ENCODE peak calls at places on chromosomes 12 and 14, in seven cellular contexts. M is mesothelial cell of epicardium; J is uterus; Q is MM.1S; S is CD8-positive, alpha-beta T cell; D is activated gamma-delta T cell treated with Interleukin-2 at 50 U/mL for 16 hours; K is foreskin fibroblast. F is an unnamed sample.

GRCh38 chr12:127562781-127563180 is 704.2 kb upstream of the TMEM132C start:
- DNase-seq in S (no peak), M (no peak), J (no peak), Q (peak), K (no peak), D (no peak), F (no peak)

GRCh38 chr12:32435921-32436710 is 36.8 kb downstream of the FGD4 start:
- DNase-seq in M (no peak), K (no peak), Q (no peak), J (no peak), S (no peak), D (no peak), F (no peak)

GRCh38 chr12:125276567-125276966 is 211.3 kb downstream of the AACS start:
- DNase-seq in J (no peak), D (no peak), M (no peak), S (no peak), Q (no peak), K (no peak), F (no peak)

GRCh38 chr14:101202627-101203404 is 299.3 kb upstream of the RTL1 start:
- DNase-seq in S (no peak), M (no peak), Q (no peak), D (no peak), K (no peak), J (peak), F (no peak)

GRCh38 chr14:68341765-68342212 is 451.1 kb downstream of the ZFP36L1 start:
- DNase-seq in S (no peak), Q (peak), D (no peak), K (no peak), J (no peak), M (no peak), F (no peak)

GRCh38 chr12:124713436-124714082 is 146.1 kb upstream of the NCOR2 start:
- DNase-seq in M (no peak), D (peak), Q (peak), S (peak), J (no peak), K (peak), F (no peak)

GRCh38 chr14:96192975-96193805 is 11.4 kb upstream of the BDKRB2 start:
- DNase-seq in S (no peak), K (no peak), D (no peak), Q (no peak), J (no peak), M (no peak), F (no peak)

GRCh38 chr14:104245075-104245474 is 106.7 kb downstream of the KIF26A start:
- DNase-seq in D (no peak), Q (no peak), K (no peak), J (peak), S (no peak), M (no peak), F (no peak)

GRCh38 chr12:105212431-105212830 is 23.5 kb downstream of the APPL2 start:
- DNase-seq in S (no peak), Q (no peak), J (no peak), M (no peak), K (peak), D (no peak), F (no peak)

GRCh38 chr12:130710733-130711080 is 5.4 kb downstream of the RIMBP2 start:
- DNase-seq in D (no peak), J (no peak), K (no peak), M (no peak), S (no peak), Q (no peak), F (no peak)

GRCh38 chr12:96354326-96354725 is 45.9 kb downstream of the CDK17 start:
- DNase-seq in J (no peak), Q (no peak), K (no peak), M (no peak), S (no peak), D (no peak), F (no peak)

GRCh38 chr12:53719649-53720048 is 7.6 kb downstream of the CALCOCO1 start:
- DNase-seq in S (no peak), K (no peak), M (no peak), D (no peak), J (no peak), Q (no peak), F (no peak)

GRCh38 chr12:118307069-118307954 is 65.4 kb downstream of the TAOK3 start:
- DNase-seq in K (peak), J (peak), M (no peak), D (no peak), S (no peak), Q (no peak), F (no peak)

GRCh38 chr14:89340200-89340667 is 76.8 kb downstream of the FOXN3 start:
- DNase-seq in S (no peak), D (no peak), M (no peak), K (no peak), Q (no peak), J (no peak), F (no peak)

GRCh38 chr12:75087656-75088055 is 122.0 kb downstream of the KCNC2 start:
- DNase-seq in S (no peak), Q (no peak), D (no peak), J (no peak), K (no peak), M (no peak), F (no peak)

GRCh38 chr12:29238822-29239291 is 89.8 kb downstream of the FAR2 start:
- DNase-seq in D (no peak), M (no peak), K (no peak), J (no peak), S (no peak), Q (no peak), F (no peak)

GRCh38 chr14:101506211-101506920 is 54.9 kb upstream of the DIO3 start:
- DNase-seq in D (no peak), Q (no peak), J (peak), K (no peak), M (no peak), S (no peak), F (no peak)

GRCh38 chr14:106879241-106879640 is 1352.9 kb downstream of the TMEM121 start:
- DNase-seq in M (no peak), S (no peak), Q (peak), K (no peak), D (peak), J (no peak), F (no peak)

GRCh38 chr14:75222208-75222701 is 45.8 kb upstream of the TMED10 start:
- DNase-seq in D (no peak), J (no peak), Q (no peak), K (peak), S (no peak), M (no peak), F (no peak)

GRCh38 chr12:93122569-93123091 is 193.5 kb upstream of the EEA1 start:
- DNase-seq in K (no peak), M (no peak), Q (no peak), D (no peak), S (no peak), J (no peak), F (no peak)

GRCh38 chr12:115096673-115097349 is 412.8 kb upstream of the TBX3 start:
- DNase-seq in K (peak), Q (no peak), D (no peak), J (peak), M (no peak), S (no peak), F (no peak)

GRCh38 chr12:69046372-69046771 is 113.4 kb upstream of the CPM start:
- DNase-seq in S (no peak), Q (no peak), K (no peak), M (no peak), D (no peak), J (no peak), F (no peak)

GRCh38 chr14:59739794-59740193 is 130.8 kb downstream of the RTN1 start:
- DNase-seq in K (no peak), D (no peak), M (no peak), Q (no peak), J (no peak), S (no peak), F (no peak)

GRCh38 chr12:131671276-131671675 is 39.6 kb upstream of the SFSWAP start:
- DNase-seq in M (no peak), S (no peak), K (no peak), D (no peak), J (no peak), Q (no peak), F (no peak)

GRCh38 chr12:86613306-86613705 is 357.1 kb upstream of the MGAT4C start:
- DNase-seq in K (no peak), M (no peak), D (no peak), S (no peak), Q (no peak), J (no peak), F (no peak)

GRCh38 chr12:107025691-107026090 is 38.7 kb upstream of the MTERF2 start:
- DNase-seq in M (no peak), J (no peak), S (no peak), K (no peak), D (no peak), Q (no peak), F (no peak)

F was measured in cortex of kidney.